ENCODE peak calls at places on chromosomes 13 and 19, in five cellular contexts. O, W, Q, H and F are unnamed samples.

GRCh38 chr13:32248789-32249188 is 66.4 kb downstream of the ZAR1L start:
- DNase-seq in H (no peak), Q (no peak), W (no peak), O (no peak), F (no peak)

GRCh38 chr19:39382991-39383828 is 7.7 kb downstream of the PAF1 start:
- DNase-seq in H (no peak), Q (no peak), W (no peak), O (no peak), F (no peak)

GRCh38 chr13:24050292-24050711 is 110.2 kb upstream of the SPATA13 start:
- DNase-seq in O (peak; percentile 47), H (peak; percentile 57), W (no peak), Q (peak; percentile 84), F (no peak)

GRCh38 chr13:99663185-99663825 is 162.0 kb downstream of the TM9SF2 start:
- DNase-seq in O (no peak), W (no peak), Q (no peak), H (no peak), F (no peak)

GRCh38 chr13:110813646-110814624 is 100.4 kb downstream of the ING1 start:
- DNase-seq in Q (no peak), O (no peak), H (no peak), W (no peak), F (no peak)

GRCh38 chr13:113869263-113869662 is 5.4 kb upstream of the GAS6 start:
- DNase-seq in Q (no peak), W (no peak), H (no peak), O (no peak), F (no peak)

GRCh38 chr13:26984337-26984736 is 187.3 kb downstream of the USP12 start:
- DNase-seq in W (no peak), H (no peak), Q (no peak), O (no peak), F (no peak)

GRCh38 chr13:91537376-91537775 is 139.0 kb downstream of the GPC5 start:
- DNase-seq in Q (no peak), O (no peak), W (no peak), H (no peak), F (no peak)

GRCh38 chr13:94251801-94252200 is 227.7 kb downstream of the DCT start:
- DNase-seq in Q (no peak), O (no peak), W (no peak), H (peak; percentile 57), F (no peak)

GRCh38 chr13:20145521-20145920 is 15.3 kb downstream of the GJA3 start:
- DNase-seq in W (no peak), O (no peak), H (no peak), Q (no peak), F (no peak)

GRCh38 chr13:79995334-79995733 is 345.6 kb downstream of the SPRY2 start:
- DNase-seq in W (no peak), Q (no peak), O (no peak), H (no peak), F (no peak)

GRCh38 chr13:69324109-69324886 is 783.3 kb upstream of the ATXN8OS start:
- DNase-seq in H (no peak), O (no peak), W (no peak), Q (no peak), F (peak; percentile 50)

GRCh38 chr13:67273001-67273400 is 42.9 kb upstream of the PCDH9 start:
- DNase-seq in Q (no peak), H (no peak), W (no peak), O (no peak), F (no peak)

GRCh38 chr13:97307882-97308624 is 85.9 kb downstream of the MBNL2 start:
- DNase-seq in Q (no peak), W (no peak), H (no peak), O (no peak), F (no peak)

GRCh38 chr19:52981329-52981728 is 18.6 kb upstream of the ZNF816 start:
- DNase-seq in H (no peak), W (no peak), O (no peak), Q (no peak), F (no peak)

GRCh38 chr19:17292301-17293074 is 10.7 kb downstream of the ABHD8 start:
- DNase-seq in Q (peak; percentile 85), W (peak; percentile 61), H (peak; percentile 86), O (peak; percentile 59), F (no peak)

GRCh38 chr13:80164451-80164850 is 176.5 kb downstream of the SPRY2 start:
- DNase-seq in O (no peak), W (no peak), Q (no peak), H (no peak), F (no peak)

GRCh38 chr19:10112037-10112751 is 701 bp downstream of the P2RY11 start:
- DNase-seq in W (no peak), H (no peak), Q (no peak), O (no peak), F (no peak)

GRCh38 chr19:13764821-13765394 is 586 bp downstream of the MRI1 start:
- DNase-seq in H (peak; percentile 55), W (no peak), O (no peak), Q (peak; percentile 83), F (no peak)

GRCh38 chr13:103033999-103034398 is 32.2 kb downstream of the SLC10A2 start:
- DNase-seq in O (no peak), W (no peak), Q (no peak), H (no peak), F (no peak)

GRCh38 chr19:17281391-17282304 is at the start of gene ANKLE1:
- DNase-seq in H (peak; percentile 46), Q (peak; percentile 80), O (no peak), W (no peak), F (no peak)

GRCh38 chr13:29935309-29935981 is 85.0 kb upstream of the UBL3 start:
- DNase-seq in Q (no peak), W (peak; percentile 40), H (no peak), O (no peak), F (no peak)

GRCh38 chr13:35787937-35788336 is 311.4 kb upstream of the MAB21L1 start:
- DNase-seq in W (no peak), O (no peak), Q (no peak), H (no peak), F (no peak)

GRCh38 chr19:12984143-12984627 is 11.1 kb upstream of the NFIX start:
- DNase-seq in Q (no peak), H (no peak), O (no peak), W (no peak), F (no peak)

GRCh38 chr13:66348745-66349720 is 881.1 kb downstream of the PCDH9 start:
- DNase-seq in W (no peak), Q (no peak), O (no peak), H (no peak), F (no peak)

GRCh38 chr13:110254151-110254679 is 52.7 kb downstream of the COL4A1 start:
- DNase-seq in H (no peak), W (no peak), Q (no peak), O (no peak), F (no peak)

GRCh38 chr13:28819748-28820098 is 416 bp upstream of the MTUS2 start:
- DNase-seq in W (no peak), Q (no peak), H (peak; percentile 25), O (no peak), F (no peak)

GRCh38 chr19:47075941-47076340 is 27.5 kb upstream of the TMEM160 start:
- DNase-seq in W (no peak), H (no peak), O (no peak), Q (no peak), F (no peak)

GRCh38 chr19:19661675-19662251 is 1.7 kb downstream of the ATP13A1 start:
- DNase-seq in Q (peak; percentile 72), O (no peak), W (no peak), H (peak; percentile 18), F (no peak)

GRCh38 chr19:42069619-42070293 is at the start of gene GRIK5:
- DNase-seq in O (no peak), H (peak; percentile 39), Q (peak; percentile 68), W (no peak), F (no peak)

GRCh38 chr19:12939292-12939606 is 840 bp downstream of the CALR start:
- DNase-seq in O (no peak), W (no peak), Q (peak; percentile 78), H (no peak), F (no peak)

GRCh38 chr13:113812140-113813036 is 51.5 kb downstream of the GAS6 start:
- DNase-seq in Q (no peak), O (no peak), H (no peak), W (no peak), F (no peak)

GRCh38 chr19:14120497-14120780 is 2.9 kb upstream of the PRKACA start:
- DNase-seq in Q (no peak), O (no peak), H (no peak), W (no peak), F (no peak)

GRCh38 chr13:99467764-99468163 is 33.5 kb upstream of the TM9SF2 start:
- DNase-seq in Q (no peak), W (no peak), O (no peak), H (no peak), F (no peak)

GRCh38 chr13:78241278-78241919 is 322.8 kb upstream of the EDNRB start:
- DNase-seq in Q (peak; percentile 43), O (no peak), H (no peak), W (no peak), F (peak; percentile 35)

GRCh38 chr19:54136864-54137113 is 773 bp upstream of the CNOT3 start:
- DNase-seq in O (no peak), H (no peak), W (no peak), Q (no peak), F (no peak)
- H3K27ac ChIP-seq in O (peak overlapping the region; percentile 49), H (no peak overlapping the region), W (peak overlapping the region; percentile 26), Q (no peak overlapping the region), F (no peak overlapping the region)

GRCh38 chr19:45144431-45145269 is 16.1 kb downstream of the NKPD1 start:
- DNase-seq in W (no peak), O (no peak), Q (peak; percentile 63), H (no peak), F (no peak)

GRCh38 chr19:45147835-45148676 is 12.7 kb downstream of the NKPD1 start:
- DNase-seq in Q (no peak), W (no peak), O (no peak), H (no peak), F (no peak)

GRCh38 chr19:45145270-45146189 is 15.3 kb downstream of the NKPD1 start:
- DNase-seq in Q (peak; percentile 69), H (no peak), O (no peak), W (no peak), F (no peak)

GRCh38 chr19:45146251-45146650 is 14.5 kb downstream of the NKPD1 start:
- DNase-seq in W (no peak), O (no peak), Q (no peak), H (no peak), F (no peak)

GRCh38 chr19:45146716-45147337 is 14.0 kb downstream of the NKPD1 start:
- DNase-seq in O (no peak), Q (peak; percentile 71), W (no peak), H (no peak), F (no peak)
- H3K27ac ChIP-seq in O (no peak overlapping the region), Q (no peak overlapping the region), W (no peak overlapping the region), H (no peak overlapping the region), F (no peak overlapping the region)

GRCh38 chr19:18373407-18373891 is 12.5 kb upstream of the GDF15 start:
- DNase-seq in W (no peak), H (no peak), Q (no peak), O (no peak), F (no peak)
- H3K27ac ChIP-seq in W (no peak overlapping the region), H (peak overlapping the region; percentile 77), Q (peak overlapping the region; percentile 99), O (peak overlapping the region; percentile 77), F (no peak overlapping the region)

DNA sequence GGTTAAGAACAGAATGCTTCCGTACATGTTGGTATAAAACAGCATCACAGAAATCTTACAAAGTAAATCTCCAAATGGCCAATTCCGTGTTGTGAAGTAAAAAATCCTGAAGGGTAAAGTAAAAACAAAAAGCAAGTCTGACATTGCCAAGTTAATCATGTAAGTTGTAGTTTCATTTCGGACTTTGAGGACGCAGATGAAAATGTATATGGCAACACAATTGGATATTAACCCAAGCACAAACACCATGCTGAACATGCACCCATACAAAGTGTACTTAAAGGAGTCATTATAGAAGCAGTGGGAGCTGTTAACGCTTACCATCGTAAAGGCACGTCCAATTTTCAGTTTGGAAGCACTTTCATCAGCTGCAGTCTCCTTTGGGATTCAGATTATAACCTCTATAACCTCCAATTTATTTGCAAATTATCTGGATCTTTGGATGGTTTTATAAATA is 785 bp downstream of the LPAR6 start:
- DNase-seq in W (no peak), O (no peak), Q (no peak), H (no peak), F (no peak)
- H3K27ac ChIP-seq in W (peak overlapping the region; percentile 24), O (peak overlapping the region; percentile 83), Q (peak overlapping the region; percentile 83), H (peak overlapping the region; percentile 49), F (peak overlapping the region; percentile 16)